ENCODE peak calls at places on chromosomes 12 and 14, in nine cellular contexts. U is cardiac muscle cell, Z is PC-9, N is epithelial cell of esophagus, D is tibial artery, J is A549, M is KBM-7, T is Kasumi-1, P is T-helper 2 cell. S is an unnamed sample.

GRCh38 chr12:42725839-42726238 is 136.3 kb upstream of the PRICKLE1 start:
- DNase-seq in U (peak), M (no peak), P (no peak), Z (no peak), D (no peak), N (peak), J (no peak), T (no peak), S (no peak)

GRCh38 chr12:115079760-115080159 is 395.8 kb upstream of the TBX3 start:
- DNase-seq in U (no peak), P (no peak), N (peak), M (no peak), T (no peak), D (no peak), Z (no peak), J (no peak), S (no peak)

GRCh38 chr12:56716458-56716857 is 8.6 kb downstream of the NACA start:
- DNase-seq in P (no peak), J (no peak), T (peak), U (no peak), D (no peak), N (no peak), M (no peak), Z (no peak), S (no peak)

GRCh38 chr12:56202366-56202765 is 13.1 kb upstream of the SMARCC2 start:
- DNase-seq in N (no peak), J (no peak), P (no peak), U (no peak), Z (no peak), T (no peak), D (no peak), M (no peak), S (no peak)

GRCh38 chr12:112606611-112607366 is 184.8 kb upstream of the RPH3A start:
- DNase-seq in U (no peak), M (no peak), Z (no peak), J (peak), P (no peak), T (no peak), D (no peak), N (no peak), S (no peak)

GRCh38 chr14:72416892-72417291 is 477.0 kb downstream of the DPF3 start:
- DNase-seq in T (peak), N (no peak), M (no peak), P (no peak), Z (no peak), U (no peak), J (peak), D (no peak), S (no peak)

GRCh38 chr12:68042212-68042699 is 53.0 kb downstream of the IFNG-AS1 start:
- DNase-seq in M (peak), J (no peak), D (no peak), T (no peak), Z (no peak), N (peak), U (peak), P (no peak), S (no peak)

GRCh38 chr12:95774311-95775045 is 16.1 kb downstream of the NTN4 start:
- DNase-seq in P (no peak), Z (no peak), U (peak), J (no peak), M (no peak), T (no peak), D (no peak), N (peak), S (no peak)

GRCh38 chr12:66036317-66036716 is 94.2 kb downstream of the LLPH start:
- DNase-seq in D (peak), Z (peak), P (no peak), J (peak), M (no peak), U (peak), T (no peak), N (peak), S (no peak)

GRCh38 chr12:117042171-117042809 is 56.9 kb downstream of the TESC start:
- DNase-seq in U (peak), P (no peak), J (peak), T (no peak), Z (peak), D (no peak), M (no peak), N (no peak), S (no peak)

GRCh38 chr12:100545092-100545491 is 28.4 kb upstream of the GAS2L3 start:
- DNase-seq in N (no peak), J (peak), Z (no peak), M (no peak), U (no peak), T (no peak), P (no peak), D (no peak), S (no peak)

GRCh38 chr12:6039894-6040601 is 84.4 kb downstream of the VWF start:
- DNase-seq in U (peak), D (peak), T (peak), J (peak), M (peak), N (peak), P (no peak), Z (peak), S (peak)

GRCh38 chr12:49038291-49038955 is 19.8 kb upstream of the PRKAG1 start:
- DNase-seq in N (no peak), P (no peak), Z (no peak), U (no peak), J (no peak), M (no peak), D (no peak), T (no peak), S (no peak)

GRCh38 chr12:39426636-39427245 is 16.2 kb downstream of the KIF21A start:
- DNase-seq in P (no peak), Z (no peak), N (peak), M (no peak), U (no peak), T (no peak), D (no peak), J (peak), S (no peak)

GRCh38 chr14:68843471-68844209 is 50.8 kb upstream of the ZFP36L1 start:
- DNase-seq in M (peak), P (peak), D (peak), Z (peak), J (peak), T (peak), U (peak), N (peak), S (peak)

GRCh38 chr12:114764516-114764915 is 80.5 kb upstream of the TBX3 start:
- DNase-seq in D (no peak), U (peak), T (no peak), P (no peak), N (no peak), M (no peak), J (no peak), Z (no peak), S (no peak)

GRCh38 chr14:105135700-105136395 is 32.7 kb downstream of the JAG2 start:
- DNase-seq in J (no peak), U (no peak), D (peak), N (no peak), M (no peak), P (no peak), T (no peak), Z (no peak), S (no peak)

GRCh38 chr12:29505078-29505477 is 7.6 kb upstream of the OVCH1 start:
- DNase-seq in M (no peak), J (no peak), N (no peak), D (no peak), T (no peak), P (no peak), Z (no peak), U (no peak), S (no peak)

GRCh38 chr12:125772403-125772802 is 707.2 kb downstream of the AACS start:
- DNase-seq in P (no peak), D (no peak), T (no peak), Z (no peak), N (no peak), U (no peak), M (no peak), J (no peak), S (no peak)

GRCh38 chr14:71235865-71236264 is 328.6 kb downstream of the PCNX1 start:
- DNase-seq in Z (no peak), J (no peak), P (no peak), M (peak), D (peak), N (no peak), U (peak), T (no peak), S (no peak)

GRCh38 chr14:37608649-37609048 is 13.2 kb downstream of the TTC6 start:
- DNase-seq in U (no peak), D (no peak), J (no peak), Z (no peak), T (no peak), N (no peak), M (no peak), P (no peak), S (no peak)

GRCh38 chr14:52025310-52025709 is 36.0 kb downstream of the RTRAF start:
- DNase-seq in N (peak), M (no peak), J (no peak), U (peak), Z (no peak), T (no peak), D (no peak), P (no peak), S (no peak)

GRCh38 chr14:22871200-22871961 is at the start of gene LRP10:
- DNase-seq in T (peak), Z (peak), J (peak), U (peak), D (peak), P (peak), N (peak), M (peak), S (peak)

GRCh38 chr12:131116437-131117117 is 162.9 kb downstream of the ADGRD1 start:
- DNase-seq in D (peak), J (peak), U (peak), Z (no peak), P (no peak), T (peak), N (no peak), M (peak), S (no peak)

GRCh38 chr12:28446031-28446430 is 255.8 kb downstream of the CCDC91 start:
- DNase-seq in P (no peak), Z (no peak), D (no peak), N (no peak), T (no peak), J (no peak), U (no peak), M (no peak), S (no peak)

GRCh38 chr12:100450726-100451125 is 22.9 kb upstream of the NR1H4 start:
- DNase-seq in Z (no peak), D (no peak), N (peak), M (no peak), U (peak), P (no peak), J (no peak), T (no peak), S (no peak)

GRCh38 chr12:16492240-16492639 is 113.7 kb downstream of the LMO3 start:
- DNase-seq in U (no peak), T (no peak), Z (no peak), N (no peak), J (peak), M (no peak), P (no peak), D (no peak), S (no peak)

GRCh38 chr14:73381379-73382013 is 76.8 kb downstream of the NUMB start:
- DNase-seq in Z (no peak), N (peak), T (peak), P (no peak), D (no peak), M (peak), U (no peak), J (no peak), S (no peak)

S was measured in effector CD8-positive, alpha-beta T cell.